ENCODE peak calls at places on chromosomes 1 and 21, in seven cellular contexts. I is IMR-90; Z is CD8-positive, alpha-beta T cell; G is breast epithelium; Y is uterus; X is heart left ventricle; H is CD8-positive, alpha-beta memory T cell. P is an unnamed sample. For H3K4me1, the result is how much of the 10 kb centered on the place peaks cover.

GRCh38 chr1:232226197-232226681 is 403.7 kb downstream of the SIPA1L2 start:
- DNase-seq in Y (no peak), G (no peak), I (peak), X (no peak), Z (no peak), H (no peak), P (no peak)

GRCh38 chr1:91020486-91020885 is 1.3 kb downstream of the ZNF644 start:
- DNase-seq in X (no peak), Z (no peak), H (no peak), Y (no peak), I (peak), G (no peak), P (no peak)

GRCh38 chr1:10866314-10867091 is 70.1 kb upstream of the CASZ1 start:
- DNase-seq in I (peak), Y (peak), Z (peak), X (no peak), H (no peak), G (no peak), P (no peak)

GRCh38 chr1:156258859-156259258 is 11.0 kb upstream of the PAQR6 start:
- DNase-seq in X (no peak), G (no peak), Y (no peak), H (no peak), I (no peak), Z (no peak), P (no peak)

GRCh38 chr1:109632671-109633346 is 13.2 kb downstream of the AMPD2 start:
- DNase-seq in Y (peak), H (no peak), X (no peak), G (no peak), Z (no peak), I (no peak), P (no peak)

GRCh38 chr1:16072616-16073484 is 601 bp downstream of the FAM131C start:
- DNase-seq in X (no peak), Y (no peak), G (no peak), I (no peak), Z (no peak), H (no peak), P (no peak)

GRCh38 chr21:34133392-34133791 is 60.0 kb downstream of the MRPS6 start:
- DNase-seq in Y (no peak), I (no peak), Z (no peak), H (no peak), G (no peak), X (no peak), P (no peak)

GRCh38 chr1:173422456-173422976 is 54.6 kb upstream of the PRDX6 start:
- DNase-seq in G (no peak), Z (no peak), I (no peak), Y (no peak), X (no peak), H (no peak), P (peak)

GRCh38 chr1:100184536-100184935 is 6.5 kb upstream of the LRRC39 start:
- DNase-seq in G (no peak), Z (no peak), X (no peak), Y (no peak), I (no peak), H (no peak), P (no peak)

GRCh38 chr1:232635778-232636356 is 5.9 kb upstream of the SIPA1L2 start:
- DNase-seq in H (no peak), Z (no peak), I (peak), G (no peak), X (no peak), Y (no peak), P (no peak)

GRCh38 chr1:160541622-160542302 is 18.7 kb upstream of the SLAMF6 start:
- DNase-seq in H (no peak), I (no peak), G (no peak), X (no peak), Z (no peak), Y (no peak), P (no peak)

GRCh38 chr1:44677201-44677520 is 2.6 kb downstream of the ARMH1 start:
- DNase-seq in H (no peak), X (no peak), G (no peak), Y (no peak), Z (no peak), I (peak), P (no peak)

GRCh38 chr21:45072963-45073300 is 1.4 kb upstream of the ADARB1 start:
- DNase-seq in I (no peak), X (no peak), Y (no peak), H (no peak), Z (no peak), G (peak), P (no peak)

GRCh38 chr1:118304722-118305344 is 119.8 kb upstream of the SPAG17 start:
- DNase-seq in G (no peak), I (no peak), X (no peak), Y (no peak), H (no peak), Z (no peak), P (no peak)
- H3K4me1 ChIP-seq in G (under half), I (under half), X (under half), Y (under half), H (under half), Z (under half), P (under half)

DNA sequence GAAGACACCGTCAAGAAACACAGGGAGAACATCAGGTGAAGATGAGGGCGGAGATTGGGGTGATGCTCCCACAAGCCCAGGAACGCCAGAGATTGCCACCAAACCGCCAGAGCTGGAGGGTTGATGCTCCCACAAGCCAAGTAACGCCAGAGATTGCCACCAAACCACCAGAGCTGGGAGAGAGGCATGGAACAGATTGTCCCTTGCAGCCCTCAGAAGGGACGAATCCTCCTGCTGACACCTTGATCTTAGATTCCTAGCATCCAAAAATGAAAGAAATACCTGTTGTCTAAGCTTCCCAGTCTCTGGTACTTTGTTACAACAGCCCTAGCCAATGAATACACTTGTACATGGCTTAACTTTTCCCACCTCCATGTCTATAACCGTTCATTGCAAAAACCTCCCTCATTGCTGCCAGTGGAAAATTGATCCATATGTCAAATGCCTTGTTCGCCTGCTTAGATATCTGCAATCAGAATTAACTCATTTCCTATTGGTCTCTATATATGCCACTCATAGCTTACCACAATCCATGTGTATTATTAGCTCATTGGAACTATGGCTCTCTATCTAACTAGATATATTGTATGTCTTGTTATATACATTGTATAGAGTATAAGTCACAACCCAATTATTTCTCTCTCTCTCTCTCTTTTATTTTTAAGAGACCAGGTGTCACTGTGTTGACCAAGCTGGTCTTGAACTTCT is 127.4 kb downstream of the ADSS2 start:
- DNase-seq in Z (no peak), G (no peak), H (no peak), Y (no peak), I (no peak), X (no peak), P (no peak)
- H3K4me1 ChIP-seq in Z (under half), G (under half), H (under half), Y (under half), I (under half), X (under half), P (under half)

GRCh38 chr21:41957991-41958766 is 4.4 kb upstream of the C2CD2 start:
- DNase-seq in Z (no peak), H (no peak), X (peak), I (peak), G (peak), Y (peak), P (peak)
- H3K4me1 ChIP-seq in Z (under half), H (under half), X (under half), I (under half), G (under half), Y (under half), P (under half)

GRCh38 chr1:31580891-31581603 is 4.7 kb downstream of the TINAGL1 start:
- DNase-seq in I (no peak), G (no peak), X (no peak), Y (no peak), H (no peak), Z (no peak), P (no peak)
- H3K4me1 ChIP-seq in I (under half), G (under half), X (half or more), Y (under half), H (under half), Z (under half), P (half or more)

GRCh38 chr1:228016181-228016510 is 9.3 kb downstream of the WNT3A start:
- DNase-seq in Z (peak), H (no peak), I (no peak), Y (no peak), X (no peak), G (peak), P (no peak)

GRCh38 chr1:228013322-228014234 is 6.8 kb downstream of the WNT3A start:
- DNase-seq in I (no peak), X (no peak), Y (peak), G (peak), Z (no peak), H (no peak), P (no peak)

GRCh38 chr1:228012555-228012954 is 5.8 kb downstream of the WNT3A start:
- DNase-seq in X (no peak), Z (no peak), I (no peak), Y (no peak), G (no peak), H (no peak), P (no peak)

GRCh38 chr1:228015276-228016180 is 8.7 kb downstream of the WNT3A start:
- DNase-seq in Z (peak), H (no peak), Y (no peak), G (peak), X (no peak), I (peak), P (peak)

DNA sequence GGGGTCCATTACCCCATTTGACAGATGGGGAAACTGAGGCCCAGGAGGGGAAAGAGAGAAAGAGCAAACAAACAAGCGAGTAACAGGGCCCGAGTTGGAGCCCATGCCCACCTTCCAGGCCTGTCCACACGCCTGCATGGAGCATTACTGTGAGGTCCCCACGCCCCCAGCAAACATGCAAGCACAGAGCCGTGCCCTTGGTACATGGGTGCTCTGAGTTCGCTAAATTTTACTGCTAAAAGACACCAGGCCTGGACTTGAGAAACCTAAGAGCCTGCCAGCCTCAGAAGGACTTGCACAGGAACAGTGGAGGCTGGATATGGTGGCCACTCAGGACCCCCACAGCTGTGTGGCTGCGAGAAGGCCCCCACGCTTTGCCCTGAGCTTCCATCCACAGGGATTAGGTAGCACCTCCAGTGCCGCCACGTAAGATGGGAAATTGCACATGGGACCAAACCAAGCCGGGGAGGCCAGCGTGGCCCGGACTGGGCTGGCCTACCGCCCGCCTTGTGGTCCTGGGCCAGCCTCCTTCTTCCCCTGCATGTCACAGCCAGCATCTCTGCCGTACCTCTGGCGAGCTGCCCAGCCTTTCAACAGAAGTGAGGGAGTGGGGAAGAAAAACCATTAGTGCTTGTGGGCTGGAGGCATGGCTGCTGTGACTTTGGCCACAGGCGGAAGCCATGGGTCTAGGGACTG is 7.6 kb downstream of the WNT3A start:
- DNase-seq in H (no peak), Y (peak), G (peak), I (peak), X (no peak), Z (peak), P (peak)
- H3K4me1 ChIP-seq in H (under half), Y (under half), G (under half), I (under half), X (under half), Z (under half), P (under half)

GRCh38 chr1:17584539-17584938 is 45.0 kb downstream of the ARHGEF10L start:
- DNase-seq in Z (no peak), I (no peak), H (no peak), X (no peak), G (no peak), Y (no peak), P (no peak)

GRCh38 chr1:17579951-17580939 is 40.7 kb downstream of the ARHGEF10L start:
- DNase-seq in Y (no peak), X (no peak), G (no peak), I (no peak), Z (no peak), H (no peak), P (no peak)

GRCh38 chr1:17577907-17578297 is 38.4 kb downstream of the ARHGEF10L start:
- DNase-seq in Z (no peak), I (no peak), X (no peak), H (no peak), Y (no peak), G (no peak), P (no peak)

GRCh38 chr1:17582124-17582768 is 42.7 kb downstream of the ARHGEF10L start:
- DNase-seq in X (no peak), I (no peak), H (no peak), G (peak), Z (no peak), Y (no peak), P (no peak)

DNA sequence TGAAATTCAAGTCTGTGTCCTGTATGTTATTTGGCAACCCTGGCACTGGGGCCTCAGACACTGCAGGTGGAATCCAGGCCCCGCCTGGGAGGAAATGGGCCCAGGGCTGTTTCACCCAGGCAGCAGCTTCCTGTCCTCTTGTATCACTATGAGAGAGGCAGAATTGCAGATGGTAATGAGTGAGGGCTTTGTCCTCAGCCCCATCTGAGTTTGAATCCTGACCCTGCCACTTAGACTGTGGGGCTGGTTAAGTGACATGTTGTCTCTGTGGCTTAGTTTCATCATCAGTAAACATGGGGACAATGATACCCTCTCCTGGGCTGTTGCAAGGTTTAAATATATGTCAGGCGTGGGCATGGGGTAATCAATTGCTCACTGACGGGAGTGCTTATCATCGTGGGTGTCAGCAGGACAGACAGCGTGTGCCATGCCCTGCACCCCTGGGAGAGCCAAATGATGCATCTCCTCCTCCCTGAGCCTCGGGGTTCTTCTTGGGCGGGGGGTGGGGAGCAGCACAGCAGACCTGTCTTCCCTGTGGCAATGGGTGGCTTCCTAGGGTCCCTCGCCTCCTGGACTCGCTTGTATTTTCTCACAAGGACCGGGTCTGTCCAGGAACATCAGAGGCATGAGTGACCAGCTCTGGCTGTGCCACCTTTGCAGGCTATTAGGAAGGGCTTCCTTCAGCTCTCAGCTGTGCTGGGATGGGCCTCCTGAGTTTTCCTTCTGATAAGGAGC is 42.1 kb downstream of the ARHGEF10L start:
- DNase-seq in I (no peak), Y (no peak), X (no peak), G (no peak), H (no peak), Z (no peak), P (no peak)
- H3K4me1 ChIP-seq in I (under half), Y (under half), X (under half), G (under half), H (under half), Z (under half), P (under half)

DNA sequence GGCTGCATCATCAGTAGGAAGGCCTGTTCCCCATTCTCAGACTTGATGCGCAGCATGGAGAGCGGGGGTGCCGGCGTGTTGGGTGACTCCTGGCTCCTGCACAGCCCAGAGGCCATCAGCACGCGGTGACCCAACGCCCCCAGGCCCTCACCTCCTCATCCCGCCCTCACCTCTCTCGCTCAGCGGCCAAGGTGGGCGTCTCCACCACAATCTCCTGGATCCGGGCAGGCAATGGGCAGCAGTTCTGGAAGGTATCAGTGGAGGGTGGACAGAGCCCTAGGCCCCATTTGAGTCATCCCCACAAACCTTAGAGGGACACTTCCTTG is 2.8 kb downstream of the SH3BGRL3 start:
- DNase-seq in H (no peak), G (no peak), X (no peak), Z (no peak), Y (no peak), I (no peak), P (no peak)
- H3K4me1 ChIP-seq in H (half or more), G (under half), X (half or more), Z (half or more), Y (under half), I (half or more), P (under half)

DNA sequence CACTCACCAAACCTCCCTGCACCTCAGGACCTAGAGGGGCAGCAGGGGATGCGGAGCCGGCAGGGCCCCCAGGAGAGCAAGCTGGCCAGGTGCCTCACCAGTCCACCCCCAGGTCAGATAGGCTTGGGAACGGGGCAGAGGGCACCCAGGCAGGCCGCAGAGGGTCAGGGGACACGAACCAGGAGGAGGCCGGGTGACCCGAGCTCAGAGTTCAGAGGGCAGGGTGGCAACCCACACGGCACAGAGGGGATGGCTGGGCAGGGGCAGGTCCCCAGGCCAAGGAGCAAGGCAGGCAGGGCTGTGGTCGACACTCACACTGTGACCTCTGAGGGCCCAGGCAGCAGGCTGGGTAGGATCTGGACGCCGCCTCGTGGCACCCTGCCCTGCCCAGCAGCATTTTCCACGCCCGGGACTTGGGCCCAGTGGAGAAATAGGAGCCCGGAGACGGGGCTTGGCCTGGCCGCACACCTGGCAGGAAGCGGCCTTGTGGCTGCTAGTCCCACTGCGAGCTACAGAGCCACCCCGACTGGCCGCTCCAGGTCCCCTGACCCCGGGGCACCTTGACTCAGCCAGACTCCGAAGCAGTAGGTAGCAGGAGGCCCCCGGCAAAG is 5.3 kb downstream of the DVL1 start:
- DNase-seq in G (no peak), Y (no peak), H (no peak), X (no peak), I (no peak), Z (no peak), P (no peak)
- H3K4me1 ChIP-seq in G (under half), Y (under half), H (under half), X (under half), I (under half), Z (under half), P (under half)